ENCODE peak calls at places on chromosomes 6 and 20, in six cellular contexts. Z is RWPE1, R is WTC11, P is psoas muscle, I is HepG2, J is transverse colon. K is an unnamed sample.

GRCh38 chr6:33445020-33445676 is 9.2 kb upstream of the ZBTB9 start:
- DNase-seq in P (no peak), J (no peak), Z (no peak), R (no peak), I (no peak), K (no peak)

GRCh38 chr20:11912013-11912663 is 5.6 kb upstream of the BTBD3 start:
- DNase-seq in I (peak), R (no peak), P (no peak), J (no peak), Z (no peak), K (no peak)

GRCh38 chr6:28446818-28447511 is 3.7 kb upstream of the ZSCAN23 start:
- DNase-seq in R (peak), J (no peak), P (no peak), I (no peak), Z (no peak), K (peak)

GRCh38 chr6:45187841-45188240 is 140.3 kb upstream of the RUNX2 start:
- DNase-seq in J (no peak), I (peak), R (no peak), Z (peak), P (no peak), K (no peak)

GRCh38 chr6:99344289-99344688 is 5.2 kb downstream of the FAXC start:
- DNase-seq in Z (no peak), I (peak), P (no peak), R (no peak), J (no peak), K (no peak)

GRCh38 chr20:43914697-43915208 is at the start of gene TOX2:
- DNase-seq in J (peak), P (peak), Z (peak), R (peak), I (no peak), K (no peak)

GRCh38 chr6:9494864-9495263 is 920.0 kb downstream of the TFAP2A start:
- DNase-seq in I (no peak), P (no peak), R (no peak), J (no peak), Z (no peak), K (no peak)

GRCh38 chr6:123635144-123635543 is 1.6 kb downstream of the TRDN start:
- DNase-seq in Z (no peak), R (no peak), I (no peak), P (no peak), J (no peak), K (no peak)

GRCh38 chr20:32344835-32345506 is 13.2 kb upstream of the ASXL1 start:
- DNase-seq in J (peak), R (peak), Z (no peak), I (no peak), P (no peak), K (no peak)

GRCh38 chr6:44645276-44645675 is 257.8 kb downstream of the CDC5L start:
- DNase-seq in R (no peak), P (no peak), J (no peak), I (no peak), Z (no peak), K (no peak)

GRCh38 chr6:36577298-36577697 is 16.9 kb upstream of the SRSF3 start:
- DNase-seq in J (no peak), I (peak), R (no peak), Z (peak), P (no peak), K (no peak)

GRCh38 chr6:101545171-101545570 is 151.7 kb downstream of the GRIK2 start:
- DNase-seq in Z (no peak), P (no peak), I (no peak), J (no peak), R (no peak), K (no peak)

GRCh38 chr6:40500227-40500626 is 86.9 kb downstream of the LRFN2 start:
- DNase-seq in R (no peak), P (no peak), Z (no peak), J (no peak), I (no peak), K (no peak)

GRCh38 chr6:137811121-137811911 is 55.7 kb upstream of the TNFAIP3 start:
- DNase-seq in R (no peak), Z (peak), P (peak), J (peak), I (peak), K (no peak)

GRCh38 chr20:3728876-3729275 is 3.6 kb upstream of the HSPA12B start:
- DNase-seq in P (no peak), J (no peak), R (no peak), I (no peak), Z (no peak), K (no peak)

GRCh38 chr20:22807646-22808045 is 223.3 kb upstream of the FOXA2 start:
- DNase-seq in P (no peak), J (no peak), Z (no peak), I (no peak), R (no peak), K (no peak)

GRCh38 chr20:41476013-41476441 is 109.4 kb upstream of the EMILIN3 start:
- DNase-seq in Z (peak), I (no peak), P (no peak), R (no peak), J (peak), K (no peak)

GRCh38 chr20:57275813-57276212 is 9.4 kb upstream of the BMP7 start:
- DNase-seq in P (no peak), Z (peak), J (no peak), R (no peak), I (no peak), K (no peak)

GRCh38 chr6:74969591-74970267 is 236.1 kb downstream of the COL12A1 start:
- DNase-seq in I (no peak), P (no peak), Z (no peak), R (no peak), J (no peak), K (no peak)

GRCh38 chr20:59705651-59706101 is 101.3 kb downstream of the PHACTR3 start:
- DNase-seq in P (no peak), J (no peak), R (no peak), I (no peak), Z (no peak), K (no peak)

GRCh38 chr6:111858347-111858746 is 14.9 kb downstream of the FYN start:
- DNase-seq in I (no peak), R (no peak), J (no peak), P (no peak), Z (no peak), K (no peak)

GRCh38 chr20:25543068-25543467 is 42.3 kb downstream of the NINL start:
- DNase-seq in P (no peak), Z (no peak), R (no peak), J (no peak), I (peak), K (no peak)

GRCh38 chr6:151351146-151351700 is 40.1 kb downstream of the ZBTB2 start:
- DNase-seq in Z (no peak), J (no peak), P (no peak), R (no peak), I (no peak), K (no peak)

GRCh38 chr20:21155268-21155667 is 29.4 kb downstream of the KIZ start:
- DNase-seq in R (no peak), I (no peak), J (no peak), Z (no peak), P (no peak), K (no peak)

GRCh38 chr6:149963212-149963461 is 606 bp upstream of the ULBP1 start:
- DNase-seq in R (peak), Z (peak), I (no peak), J (no peak), P (no peak), K (no peak)

GRCh38 chr6:42532038-42532669 is 31.7 kb upstream of the UBR2 start:
- DNase-seq in I (peak), J (no peak), P (no peak), Z (peak), R (no peak), K (no peak)

GRCh38 chr20:17647391-17648305 is 34.4 kb downstream of the RRBP1 start:
- DNase-seq in Z (no peak), J (no peak), I (no peak), P (no peak), R (no peak), K (no peak)

GRCh38 chr20:58306421-58307261 is 2.9 kb upstream of the RAB22A start:
- DNase-seq in P (no peak), Z (peak), J (peak), I (peak), R (no peak), K (no peak)

GRCh38 chr6:77313595-77313994 is 149.7 kb downstream of the HTR1B start:
- DNase-seq in J (no peak), I (no peak), Z (no peak), R (no peak), P (no peak), K (no peak)

GRCh38 chr20:61516398-61517208 is 264.5 kb downstream of the CDH4 start:
- DNase-seq in R (no peak), I (no peak), Z (no peak), J (no peak), P (no peak), K (no peak)

GRCh38 chr6:38617856-38618255 is 21.9 kb downstream of the BTBD9 start:
- DNase-seq in J (no peak), R (no peak), Z (no peak), P (no peak), I (no peak), K (no peak)

GRCh38 chr6:125307150-125307838 is 5.5 kb upstream of the HDDC2 start:
- DNase-seq in I (peak), P (no peak), R (no peak), J (no peak), Z (peak), K (no peak)

GRCh38 chr6:12351672-12352071 is 61.5 kb downstream of the EDN1 start:
- DNase-seq in P (no peak), R (no peak), J (no peak), I (no peak), Z (no peak), K (no peak)

GRCh38 chr20:33472868-33473267 is 17.0 kb upstream of the CBFA2T2 start:
- DNase-seq in J (no peak), I (no peak), Z (no peak), P (no peak), R (no peak), K (no peak)

GRCh38 chr6:116371384-116372209 is 850 bp downstream of the DSE start:
- DNase-seq in J (peak), I (no peak), R (peak), P (peak), Z (peak), K (peak)

GRCh38 chr20:38877483-38877882 is 48.7 kb upstream of the FAM83D start:
- DNase-seq in P (no peak), I (no peak), Z (no peak), J (no peak), R (no peak), K (no peak)

GRCh38 chr6:66628917-66629316 is 921.9 kb upstream of the EYS start:
- DNase-seq in I (no peak), J (no peak), R (no peak), Z (no peak), P (no peak), K (no peak)

GRCh38 chr6:158752613-158753012 is 66.6 kb downstream of the EZR start:
- DNase-seq in R (no peak), I (no peak), J (no peak), P (no peak), Z (no peak), K (no peak)
- TF ChIP-seq CTCF in R (no peak), I (no peak), J (no peak), P (no peak), Z (no peak), K (no peak)

GRCh38 chr6:26021350-26022165 is 59.0 kb downstream of the TRIM38 start:
- DNase-seq in I (peak), R (peak), P (peak), J (peak), Z (peak), K (peak)
- TF ChIP-seq CTCF in I (peak), R (no peak), P (no peak), J (no peak), Z (no peak), K (no peak)

GRCh38 chr6:157991067-157991432 is 9.4 kb downstream of the SYNJ2 start:
- DNase-seq in I (no peak), Z (no peak), P (no peak), J (no peak), R (no peak), K (no peak)
- TF ChIP-seq CTCF in I (no peak), Z (no peak), P (no peak), J (no peak), R (no peak), K (no peak)

GRCh38 chr6:91534614-91535013 is 947.7 kb upstream of the MAP3K7 start:
- DNase-seq in I (no peak), R (no peak), J (no peak), Z (no peak), P (no peak), K (no peak)
- TF ChIP-seq CTCF in I (no peak), R (no peak), J (no peak), Z (no peak), P (no peak), K (no peak)

K was measured in mesothelial cell of epicardium.